ENCODE peak calls at places on chromosomes 5 and 9, in nine cellular contexts. T is ELR; V is activated CD8-positive, alpha-beta memory T cell treated with anti-CD3 and anti-CD28 coated beads for 24 hours; G is iris pigment epithelial cell; D is GM18507; K is anterior cingulate cortex; O is activated naive CD8-positive, alpha-beta T cell treated with anti-CD3 and anti-CD28 coated beads for 36 hours; W is fibroblast of pulmonary artery; N is aorta. F is an unnamed sample.

GRCh38 chr5:61790678-61791077 is 458.6 kb downstream of the ZSWIM6 start:
- DNase-seq in T (peak; percentile 2), V (no peak), G (no peak), D (peak; percentile 8), K (no peak), O (peak; percentile 0), W (no peak), N (no peak), F (no peak)

GRCh38 chr5:96909435-96909834 is 26.4 kb upstream of the LNPEP start:
- DNase-seq in T (no peak), V (no peak), G (no peak), D (no peak), K (no peak), O (no peak), W (no peak), N (no peak), F (no peak)

GRCh38 chr5:40570408-40571129 is 109.1 kb upstream of the PTGER4 start:
- DNase-seq in T (peak; percentile 81), V (no peak), G (peak; percentile 91), D (no peak), K (no peak), O (no peak), W (peak; percentile 73), N (no peak), F (no peak)

GRCh38 chr9:110047955-110048472 is 159.9 kb downstream of the C9orf152 start:
- DNase-seq in T (no peak), V (peak; percentile 69), G (no peak), D (no peak), K (no peak), O (no peak), W (no peak), N (no peak), F (no peak)

GRCh38 chr5:117454716-117455212 is 880.1 kb upstream of the SEMA6A start:
- DNase-seq in T (peak; percentile 10), V (peak; percentile 69), G (peak; percentile 8), D (peak; percentile 9), K (no peak), O (peak; percentile 22), W (peak; percentile 27), N (peak; percentile 69), F (peak; percentile 63)

GRCh38 chr5:179858586-179859427 is at the start of gene MRNIP:
- DNase-seq in T (peak; percentile 95), V (peak; percentile 95), G (peak; percentile 96), D (peak; percentile 90), K (peak; percentile 95), O (peak; percentile 93), W (peak; percentile 95), N (peak; percentile 100), F (peak; percentile 99)

GRCh38 chr9:133715295-133715865 is 22.8 kb downstream of the SARDH start:
- DNase-seq in T (peak; percentile 89), V (no peak), G (peak; percentile 54), D (no peak), K (no peak), O (no peak), W (peak; percentile 83), N (peak; percentile 75), F (peak; percentile 38)

GRCh38 chr5:126865299-126865698 is 88.4 kb downstream of the LMNB1 start:
- DNase-seq in T (peak; percentile 82), V (no peak), G (peak; percentile 79), D (no peak), K (no peak), O (no peak), W (peak; percentile 66), N (no peak), F (no peak)

GRCh38 chr5:56170557-56170956 is 62.6 kb downstream of the ANKRD55 start:
- DNase-seq in T (no peak), V (no peak), G (peak; percentile 62), D (no peak), K (no peak), O (no peak), W (peak; percentile 68), N (peak; percentile 79), F (no peak)

GRCh38 chr5:91144491-91145232 is 238.5 kb downstream of the ARRDC3 start:
- DNase-seq in T (no peak), V (no peak), G (no peak), D (no peak), K (no peak), O (no peak), W (no peak), N (no peak), F (no peak)

GRCh38 chr9:76904661-76905457 is 1.1 kb downstream of the PRUNE2 start:
- DNase-seq in T (no peak), V (no peak), G (no peak), D (no peak), K (no peak), O (no peak), W (no peak), N (no peak), F (no peak)

GRCh38 chr9:71073494-71073893 is 47.9 kb downstream of the TRPM3 start:
- DNase-seq in T (no peak), V (no peak), G (no peak), D (no peak), K (no peak), O (no peak), W (no peak), N (no peak), F (no peak)

GRCh38 chr5:180804129-180804601 is 1.6 kb upstream of the MGAT1 start:
- DNase-seq in T (no peak), V (no peak), G (no peak), D (no peak), K (no peak), O (peak; percentile 35), W (no peak), N (no peak), F (no peak)

GRCh38 chr9:97567894-97568202 is 65.3 kb downstream of the TSTD2 start:
- DNase-seq in T (no peak), V (no peak), G (no peak), D (no peak), K (no peak), O (no peak), W (no peak), N (no peak), F (no peak)

GRCh38 chr5:156181656-156182055 is 145.3 kb upstream of the SGCD start:
- DNase-seq in T (no peak), V (no peak), G (no peak), D (no peak), K (no peak), O (no peak), W (no peak), N (no peak), F (no peak)

GRCh38 chr5:73591102-73591695 is 25.7 kb downstream of the UTP15 start:
- DNase-seq in T (peak; percentile 90), V (no peak), G (peak; percentile 91), D (peak; percentile 39), K (no peak), O (peak; percentile 6), W (peak; percentile 94), N (no peak), F (no peak)

GRCh38 chr9:83584995-83585394 is 37.9 kb upstream of the IDNK start:
- DNase-seq in T (no peak), V (no peak), G (no peak), D (no peak), K (no peak), O (no peak), W (no peak), N (no peak), F (no peak)

GRCh38 chr5:142717582-142718215 is 31.8 kb upstream of the FGF1 start:
- DNase-seq in T (peak; percentile 72), V (no peak), G (peak; percentile 76), D (no peak), K (no peak), O (peak; percentile 8), W (peak; percentile 85), N (peak; percentile 15), F (no peak)

GRCh38 chr5:125126050-125126449 is 379.6 kb upstream of the ZNF608 start:
- DNase-seq in T (no peak), V (no peak), G (no peak), D (no peak), K (no peak), O (no peak), W (no peak), N (no peak), F (no peak)

GRCh38 chr5:153619706-153620105 is 129.2 kb downstream of the GRIA1 start:
- DNase-seq in T (peak; percentile 65), V (no peak), G (peak; percentile 75), D (no peak), K (no peak), O (no peak), W (peak; percentile 60), N (no peak), F (no peak)

GRCh38 chr9:112020680-112021596 is 124.3 kb downstream of the UGCG start:
- DNase-seq in T (peak; percentile 95), V (no peak), G (peak; percentile 86), D (peak; percentile 38), K (no peak), O (no peak), W (peak; percentile 71), N (no peak), F (no peak)